ENCODE peak calls at places on chromosomes 13 and 19, in seven cellular contexts. Z is GM23248, V is hepatocyte, G is PC-3, L is IMR-90, F is PC-9, E is fibroblast of lung. J is an unnamed sample. For H4K20me1, the result is how much of the 10 kb centered on the place peaks cover.

GRCh38 chr19:13154241-13154778 is 4.1 kb downstream of the IER2 start:
- DNase-seq in F (peak), L (peak), G (peak), V (peak), Z (peak), E (peak), J (peak)

GRCh38 chr13:80558074-80558473 is 217.1 kb upstream of the SPRY2 start:
- DNase-seq in Z (no peak), L (no peak), V (peak), E (peak), G (peak), F (no peak), J (no peak)

GRCh38 chr13:57552441-57552840 is 79.1 kb upstream of the PCDH17 start:
- DNase-seq in G (no peak), V (no peak), L (no peak), F (no peak), E (no peak), Z (no peak), J (no peak)

GRCh38 chr13:47508518-47509228 is 492.4 kb downstream of the SUCLA2 start:
- DNase-seq in V (no peak), L (no peak), G (no peak), E (peak), F (no peak), Z (no peak), J (no peak)

GRCh38 chr19:4871711-4872110 is 4.2 kb upstream of the PLIN3 start:
- DNase-seq in L (no peak), E (no peak), Z (no peak), V (no peak), G (no peak), F (no peak), J (no peak)

GRCh38 chr13:101451641-101452040 is 834 bp upstream of the ITGBL1 start:
- DNase-seq in E (peak), Z (no peak), L (no peak), V (no peak), F (no peak), G (no peak), J (no peak)

GRCh38 chr19:29699861-29700260 is 15.2 kb downstream of the C19orf12 start:
- DNase-seq in E (no peak), Z (no peak), V (no peak), G (no peak), L (no peak), F (no peak), J (no peak)

GRCh38 chr19:18710986-18711751 is 27.7 kb downstream of the CRTC1 start:
- DNase-seq in L (peak), G (no peak), E (peak), V (no peak), Z (peak), F (no peak), J (no peak)

GRCh38 chr13:90168953-90169352 is 1178.5 kb upstream of the MIR17HG start:
- DNase-seq in V (no peak), Z (no peak), G (no peak), L (no peak), F (no peak), E (no peak), J (no peak)

GRCh38 chr13:90177519-90177918 is 1170.0 kb upstream of the MIR17HG start:
- DNase-seq in G (no peak), F (no peak), L (no peak), E (no peak), V (no peak), Z (no peak), J (no peak)

DNA sequence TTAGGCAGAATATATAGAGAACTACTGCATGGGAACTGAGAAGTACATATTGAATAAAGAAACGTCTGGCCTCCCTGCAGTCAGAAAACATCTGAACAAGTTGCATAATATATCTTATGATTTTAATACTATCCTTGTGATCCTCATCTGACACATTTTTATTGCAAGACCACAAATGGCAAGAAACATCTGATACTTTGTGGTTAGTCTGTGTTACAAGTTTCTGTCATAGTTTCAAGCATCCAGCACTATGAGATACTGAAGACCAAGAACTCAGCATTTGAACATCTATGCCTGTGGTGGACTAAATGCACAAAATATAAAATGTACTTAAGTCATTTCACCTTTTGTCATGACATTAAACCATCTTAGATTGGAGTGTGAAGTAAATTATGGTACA is 1175.8 kb upstream of the MIR17HG start:
- DNase-seq in V (no peak), E (peak), Z (peak), L (no peak), G (no peak), F (no peak), J (no peak)
- H3K27ac ChIP-seq in V (no peak), E (no peak), Z (no peak), L (no peak), G (no peak), F (no peak), J (no peak)

DNA sequence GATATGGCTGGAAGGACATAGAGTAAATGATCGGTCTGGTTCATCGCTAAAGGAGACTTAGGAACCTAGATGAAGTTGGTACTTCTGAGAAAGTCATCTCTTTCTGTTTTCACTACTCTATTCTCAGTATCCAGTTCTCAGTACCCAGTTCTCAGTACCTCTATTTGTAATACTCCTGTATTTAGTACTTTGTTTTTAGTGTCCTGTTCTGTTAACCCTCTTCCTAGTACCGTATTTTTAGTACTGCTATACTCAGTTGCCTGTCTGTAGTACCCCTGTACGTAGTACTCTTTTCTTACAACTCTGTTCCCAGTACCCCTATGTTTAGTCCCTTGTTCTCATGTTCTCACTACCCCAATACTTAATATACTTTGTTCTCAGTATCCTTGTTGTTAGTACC is 1.2 kb downstream of the RFXAP start:
- DNase-seq in V (no peak), G (no peak), E (no peak), Z (peak), F (no peak), L (no peak), J (peak)
- H2AFZ ChIP-seq in V (peak), G (peak), E (peak), Z (peak), F (peak), L (no peak), J (no peak)

GRCh38 chr19:47105874-47106273 is 7.7 kb downstream of the ZC3H4 start:
- DNase-seq in L (no peak), V (no peak), F (no peak), E (no peak), Z (no peak), G (no peak), J (no peak)
- H4K20me1 ChIP-seq in L (half or more), V (under half), F (under half), E (under half), Z (under half), G (under half), J (under half)

GRCh38 chr13:77001963-77002587 is 10.2 kb downstream of the CLN5 start:
- DNase-seq in V (no peak), E (peak), F (no peak), G (no peak), Z (no peak), L (no peak), J (no peak)
- H3K27ac ChIP-seq in V (no peak), E (no peak), F (no peak), G (no peak), Z (no peak), L (no peak), J (no peak)

GRCh38 chr19:31226536-31226935 is 122.7 kb downstream of the TSHZ3 start:
- DNase-seq in L (no peak), Z (no peak), E (no peak), G (no peak), V (no peak), F (no peak), J (no peak)

GRCh38 chr19:31220540-31220939 is 128.7 kb downstream of the TSHZ3 start:
- DNase-seq in F (no peak), L (no peak), V (no peak), E (no peak), Z (no peak), G (no peak), J (peak)

GRCh38 chr19:31223805-31224534 is 125.3 kb downstream of the TSHZ3 start:
- DNase-seq in Z (peak), F (no peak), L (peak), V (peak), E (peak), G (no peak), J (no peak)
- H2AFZ ChIP-seq in Z (peak), F (no peak), L (peak), V (no peak), E (peak), G (no peak), J (no peak)

DNA sequence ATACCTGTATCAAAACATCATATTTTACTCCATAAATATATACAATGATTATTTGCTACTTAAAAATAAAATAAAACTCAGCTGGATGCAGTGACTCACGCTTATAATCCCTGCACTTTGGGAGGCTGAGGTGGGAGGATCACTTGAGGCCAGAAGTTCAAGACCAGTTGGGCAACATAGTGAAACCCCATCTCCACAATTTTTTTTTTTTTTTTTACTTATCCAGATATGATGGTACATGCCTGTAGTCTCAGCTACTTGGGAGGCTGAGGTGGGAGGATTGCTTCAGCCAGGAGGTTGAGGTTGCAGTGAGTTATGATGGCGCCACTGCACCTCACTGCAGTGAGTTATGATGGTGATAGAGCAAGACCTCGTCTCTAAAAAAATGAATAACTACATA is 22.4 kb downstream of the POU2F2 start:
- DNase-seq in G (no peak), E (no peak), V (no peak), L (no peak), Z (no peak), F (no peak), J (no peak)
- H4K20me1 ChIP-seq in G (under half), E (under half), V (under half), L (under half), Z (under half), F (under half), J (under half)

DNA sequence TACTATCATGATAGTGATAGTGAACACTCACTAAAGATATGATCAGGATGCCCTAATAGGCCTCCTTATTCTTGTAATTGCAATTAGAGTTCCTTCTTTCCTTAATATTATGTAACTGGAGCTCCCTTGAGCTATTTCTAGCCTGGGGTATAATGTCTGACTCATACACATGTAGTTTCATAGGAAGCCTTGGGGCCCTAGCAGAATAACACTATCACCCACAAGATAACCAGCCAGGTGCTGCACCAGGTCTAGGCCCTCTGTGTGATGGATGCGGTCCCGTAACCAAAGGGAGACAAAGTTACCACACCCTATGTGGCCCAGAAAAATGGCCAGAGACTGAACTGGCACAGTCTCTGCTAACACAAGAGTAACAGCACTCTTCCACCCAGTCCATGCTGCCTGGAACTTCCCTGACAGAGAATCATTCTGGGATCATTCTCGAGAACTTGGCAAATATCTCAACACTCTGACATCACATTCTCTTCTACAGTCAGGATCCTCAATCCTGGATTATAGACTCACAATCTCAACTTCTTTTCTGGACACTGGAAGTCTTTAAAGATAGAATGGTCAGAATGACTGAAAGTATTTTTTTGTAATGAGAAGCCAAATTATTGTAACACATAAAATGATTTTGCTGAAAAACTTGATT is 32.6 kb upstream of the IGFL4 start:
- DNase-seq in Z (peak), V (no peak), G (peak), E (no peak), L (peak), F (peak), J (no peak)
- H3K27ac ChIP-seq in Z (no peak), V (no peak), G (no peak), E (no peak), L (no peak), F (peak), J (no peak)